ENCODE peak calls at places on chromosome 17, in nine cellular contexts. Z, I, D, U, S, E, Y, R and L are unnamed samples.

GRCh38 chr17:30413109-30413508 is 34.4 kb downstream of the CPD start:
- DNase-seq in I (peak; percentile 56), U (no peak), S (no peak), D (no peak), Z (no peak), E (no peak), Y (no peak), R (no peak), L (peak; percentile 35)

GRCh38 chr17:41211845-41212466 is 14.5 kb upstream of the KRTAP9-2 start:
- DNase-seq in U (no peak), Y (no peak), S (no peak), Z (no peak), E (no peak), D (no peak), R (peak; percentile 21), I (peak; percentile 30), L (peak; percentile 3)

GRCh38 chr17:6323626-6324356 is 111.1 kb downstream of the AIPL1 start:
- DNase-seq in E (no peak), Z (no peak), Y (no peak), S (no peak), D (no peak), R (no peak), U (no peak), I (no peak), L (peak; percentile 23)

GRCh38 chr17:27573971-27574525 is 56.9 kb upstream of the LGALS9 start:
- DNase-seq in S (no peak), U (no peak), E (no peak), Y (no peak), D (no peak), R (no peak), Z (peak; percentile 64), I (no peak), L (peak; percentile 39)

GRCh38 chr17:4389079-4389478 is 22.6 kb upstream of the UBE2G1 start:
- DNase-seq in U (no peak), R (no peak), D (no peak), I (no peak), Y (no peak), Z (no peak), S (no peak), E (no peak), L (no peak)

GRCh38 chr17:61668486-61668885 is 77.5 kb upstream of the NACA2 start:
- DNase-seq in I (no peak), E (no peak), U (no peak), Y (no peak), S (no peak), Z (no peak), R (no peak), D (no peak), L (no peak)

GRCh38 chr17:48548687-48549621 is 4.0 kb upstream of the HOXB2 start:
- DNase-seq in D (no peak), S (no peak), Z (no peak), U (no peak), I (no peak), Y (no peak), R (no peak), E (no peak), L (no peak)

GRCh38 chr17:40309031-40309937 is at the start of gene RARA:
- DNase-seq in U (peak; percentile 60), E (no peak), R (peak; percentile 57), Z (no peak), D (peak; percentile 58), S (no peak), I (no peak), Y (peak; percentile 43), L (peak; percentile 55)

GRCh38 chr17:79836952-79837887 is 2.0 kb downstream of the CBX4 start:
- DNase-seq in U (peak; percentile 85), D (peak; percentile 97), I (no peak), S (no peak), Z (peak; percentile 75), R (no peak), E (no peak), Y (peak; percentile 79), L (peak; percentile 98)

GRCh38 chr17:55774834-55775233 is 24.0 kb downstream of the PCTP start:
- DNase-seq in I (no peak), R (peak; percentile 8), Y (no peak), S (no peak), Z (no peak), E (no peak), U (no peak), D (no peak), L (no peak)

GRCh38 chr17:38916771-38917170 is 8.6 kb upstream of the LASP1NB start:
- DNase-seq in E (no peak), I (no peak), U (no peak), S (no peak), Y (peak; percentile 5), Z (no peak), D (no peak), R (no peak), L (no peak)

GRCh38 chr17:45311762-45312476 is 4.9 kb downstream of the MAP3K14 start:
- DNase-seq in U (peak; percentile 50), E (no peak), S (peak; percentile 83), Z (no peak), Y (peak; percentile 93), R (peak; percentile 48), I (no peak), D (peak; percentile 86), L (peak; percentile 94)

GRCh38 chr17:75652934-75653549 is 13.9 kb downstream of the RECQL5 start:
- DNase-seq in R (peak; percentile 27), E (no peak), D (peak; percentile 75), I (no peak), S (no peak), Y (peak; percentile 43), Z (peak; percentile 64), U (peak; percentile 55), L (peak; percentile 38)

GRCh38 chr17:48429156-48429555 is 858 bp downstream of the SKAP1 start:
- DNase-seq in I (no peak), Z (no peak), E (no peak), D (no peak), U (no peak), R (no peak), S (no peak), Y (peak; percentile 34), L (no peak)

GRCh38 chr17:72525225-72525988 is 404.6 kb downstream of the SOX9 start:
- DNase-seq in E (no peak), U (no peak), I (no peak), Z (no peak), D (no peak), R (no peak), S (no peak), Y (no peak), L (no peak)

GRCh38 chr17:41264599-41264998 is 579 bp upstream of the KRTAP9-6 start:
- DNase-seq in I (no peak), E (no peak), Y (no peak), R (no peak), U (no peak), S (no peak), D (no peak), Z (no peak), L (no peak)

GRCh38 chr17:17191346-17191792 is 14.8 kb downstream of the PLD6 start:
- DNase-seq in D (no peak), Y (no peak), Z (no peak), I (peak; percentile 73), S (no peak), E (no peak), R (no peak), U (no peak), L (no peak)

GRCh38 chr17:4246674-4247073 is 17.1 kb downstream of the ANKFY1 start:
- DNase-seq in R (no peak), E (no peak), I (no peak), Z (no peak), D (no peak), Y (no peak), S (no peak), U (no peak), L (no peak)